ENCODE peak calls at places on chromosomes 5 and 9, in ten cellular contexts. One of them, this sample, is unnamed.

GRCh38 chr9:3467593-3468219 is 58.1 kb downstream of the RFX3 start:
- DNase-seq in HCT116: peak
- DNase-seq in fibroblast of the aortic adventitia: peak
- DNase-seq in mesendoderm: peak
- DNase-seq in AG10803: peak
- DNase-seq in IMR-90: peak
- DNase-seq in A673: peak
- DNase-seq in cardiac muscle cell: peak
- DNase-seq in Panc1: peak
- DNase-seq in pancreas: peak
- DNase-seq in this sample: peak

GRCh38 chr5:56876325-56876724 is 33.1 kb upstream of the SETD9 start:
- DNase-seq in mesendoderm: no peak
- DNase-seq in A673: no peak
- DNase-seq in IMR-90: peak
- DNase-seq in pancreas: no peak
- DNase-seq in fibroblast of the aortic adventitia: no peak
- DNase-seq in cardiac muscle cell: no peak
- DNase-seq in Panc1: no peak
- DNase-seq in HCT116: no peak
- DNase-seq in AG10803: peak
- DNase-seq in this sample: no peak

GRCh38 chr9:130715270-130716077 is 21.9 kb downstream of the EXOSC2 start:
- DNase-seq in IMR-90: peak
- DNase-seq in A673: no peak
- DNase-seq in mesendoderm: no peak
- DNase-seq in AG10803: no peak
- DNase-seq in cardiac muscle cell: no peak
- DNase-seq in fibroblast of the aortic adventitia: peak
- DNase-seq in HCT116: no peak
- DNase-seq in Panc1: no peak
- DNase-seq in pancreas: no peak
- DNase-seq in this sample: no peak

GRCh38 chr5:125411163-125412050 is 665.0 kb upstream of the ZNF608 start:
- DNase-seq in mesendoderm: peak
- DNase-seq in HCT116: no peak
- DNase-seq in IMR-90: peak
- DNase-seq in AG10803: no peak
- DNase-seq in cardiac muscle cell: peak
- DNase-seq in fibroblast of the aortic adventitia: peak
- DNase-seq in Panc1: no peak
- DNase-seq in A673: peak
- DNase-seq in pancreas: peak
- DNase-seq in this sample: no peak

GRCh38 chr5:153900703-153901395 is 137.9 kb downstream of the FAM114A2 start:
- DNase-seq in A673: no peak
- DNase-seq in Panc1: no peak
- DNase-seq in AG10803: peak
- DNase-seq in fibroblast of the aortic adventitia: peak
- DNase-seq in HCT116: no peak
- DNase-seq in pancreas: no peak
- DNase-seq in IMR-90: peak
- DNase-seq in cardiac muscle cell: peak
- DNase-seq in mesendoderm: no peak
- DNase-seq in this sample: peak

GRCh38 chr5:67512758-67513157 is 316.2 kb upstream of the CD180 start:
- DNase-seq in HCT116: no peak
- DNase-seq in A673: no peak
- DNase-seq in Panc1: no peak
- DNase-seq in fibroblast of the aortic adventitia: no peak
- DNase-seq in AG10803: no peak
- DNase-seq in pancreas: no peak
- DNase-seq in cardiac muscle cell: no peak
- DNase-seq in IMR-90: no peak
- DNase-seq in mesendoderm: no peak
- DNase-seq in this sample: no peak

GRCh38 chr5:173626501-173626812 is 10.0 kb upstream of the BOD1 start:
- DNase-seq in fibroblast of the aortic adventitia: no peak
- DNase-seq in IMR-90: no peak
- DNase-seq in Panc1: no peak
- DNase-seq in AG10803: no peak
- DNase-seq in pancreas: no peak
- DNase-seq in mesendoderm: no peak
- DNase-seq in A673: no peak
- DNase-seq in cardiac muscle cell: no peak
- DNase-seq in HCT116: no peak
- DNase-seq in this sample: no peak

GRCh38 chr5:151449836-151450235 is 2.4 kb downstream of the SLC36A1 start:
- DNase-seq in Panc1: no peak
- DNase-seq in pancreas: no peak
- DNase-seq in mesendoderm: no peak
- DNase-seq in AG10803: no peak
- DNase-seq in A673: no peak
- DNase-seq in fibroblast of the aortic adventitia: no peak
- DNase-seq in cardiac muscle cell: no peak
- DNase-seq in IMR-90: no peak
- DNase-seq in HCT116: no peak
- DNase-seq in this sample: no peak

GRCh38 chr5:32156635-32157034 is 17.5 kb downstream of the GOLPH3 start:
- DNase-seq in A673: no peak
- DNase-seq in fibroblast of the aortic adventitia: no peak
- DNase-seq in AG10803: no peak
- DNase-seq in cardiac muscle cell: no peak
- DNase-seq in Panc1: no peak
- DNase-seq in pancreas: no peak
- DNase-seq in mesendoderm: peak
- DNase-seq in HCT116: no peak
- DNase-seq in IMR-90: no peak
- DNase-seq in this sample: no peak

GRCh38 chr9:132977626-132978450 is 656 bp upstream of the GFI1B start:
- DNase-seq in Panc1: peak
- DNase-seq in IMR-90: peak
- DNase-seq in fibroblast of the aortic adventitia: peak
- DNase-seq in cardiac muscle cell: peak
- DNase-seq in AG10803: peak
- DNase-seq in A673: peak
- DNase-seq in pancreas: peak
- DNase-seq in mesendoderm: peak
- DNase-seq in HCT116: peak
- DNase-seq in this sample: no peak

GRCh38 chr5:120366047-120366446 is 98.1 kb upstream of the PRR16 start:
- DNase-seq in HCT116: no peak
- DNase-seq in pancreas: no peak
- DNase-seq in fibroblast of the aortic adventitia: peak
- DNase-seq in mesendoderm: no peak
- DNase-seq in cardiac muscle cell: peak
- DNase-seq in A673: no peak
- DNase-seq in IMR-90: peak
- DNase-seq in AG10803: no peak
- DNase-seq in Panc1: no peak
- DNase-seq in this sample: no peak

GRCh38 chr5:11863920-11864319 is 40.3 kb downstream of the CTNND2 start:
- DNase-seq in cardiac muscle cell: no peak
- DNase-seq in A673: no peak
- DNase-seq in HCT116: no peak
- DNase-seq in Panc1: no peak
- DNase-seq in pancreas: no peak
- DNase-seq in IMR-90: no peak
- DNase-seq in AG10803: no peak
- DNase-seq in fibroblast of the aortic adventitia: no peak
- DNase-seq in mesendoderm: no peak
- DNase-seq in this sample: no peak

GRCh38 chr5:78405820-78406750 is 45.7 kb downstream of the SCAMP1 start:
- DNase-seq in A673: no peak
- DNase-seq in cardiac muscle cell: peak
- DNase-seq in fibroblast of the aortic adventitia: peak
- DNase-seq in AG10803: peak
- DNase-seq in IMR-90: peak
- DNase-seq in pancreas: no peak
- DNase-seq in mesendoderm: no peak
- DNase-seq in Panc1: peak
- DNase-seq in HCT116: no peak
- DNase-seq in this sample: no peak

GRCh38 chr9:36974731-36975130 is 59.3 kb downstream of the PAX5 start:
- DNase-seq in cardiac muscle cell: no peak
- DNase-seq in HCT116: no peak
- DNase-seq in IMR-90: no peak
- DNase-seq in fibroblast of the aortic adventitia: no peak
- DNase-seq in AG10803: no peak
- DNase-seq in Panc1: no peak
- DNase-seq in A673: no peak
- DNase-seq in pancreas: no peak
- DNase-seq in mesendoderm: no peak
- DNase-seq in this sample: no peak

GRCh38 chr9:14216612-14217194 is 97.2 kb downstream of the NFIB start:
- DNase-seq in A673: no peak
- DNase-seq in mesendoderm: no peak
- DNase-seq in AG10803: no peak
- DNase-seq in fibroblast of the aortic adventitia: peak
- DNase-seq in IMR-90: no peak
- DNase-seq in HCT116: no peak
- DNase-seq in pancreas: no peak
- DNase-seq in cardiac muscle cell: no peak
- DNase-seq in Panc1: no peak
- DNase-seq in this sample: no peak

GRCh38 chr5:135930029-135930948 is 24.5 kb downstream of the LECT2 start:
- DNase-seq in HCT116: no peak
- DNase-seq in mesendoderm: peak
- DNase-seq in pancreas: no peak
- DNase-seq in Panc1: no peak
- DNase-seq in AG10803: no peak
- DNase-seq in cardiac muscle cell: no peak
- DNase-seq in fibroblast of the aortic adventitia: no peak
- DNase-seq in IMR-90: no peak
- DNase-seq in A673: peak
- DNase-seq in this sample: no peak
- H3K4me3 ChIP-seq in HCT116: no peak
- H3K4me3 ChIP-seq in mesendoderm: no peak
- H3K4me3 ChIP-seq in pancreas: peak
- H3K4me3 ChIP-seq in Panc1: no peak
- H3K4me3 ChIP-seq in AG10803: no peak
- H3K4me3 ChIP-seq in cardiac muscle cell: peak
- H3K4me3 ChIP-seq in fibroblast of the aortic adventitia: peak
- H3K4me3 ChIP-seq in IMR-90: peak
- H3K4me3 ChIP-seq in A673: peak
- H3K4me3 ChIP-seq in this sample: peak

GRCh38 chr5:65103674-65104035 is 334.9 kb downstream of the CWC27 start:
- DNase-seq in AG10803: peak
- DNase-seq in cardiac muscle cell: no peak
- DNase-seq in Panc1: no peak
- DNase-seq in A673: no peak
- DNase-seq in IMR-90: no peak
- DNase-seq in mesendoderm: no peak
- DNase-seq in HCT116: no peak
- DNase-seq in pancreas: no peak
- DNase-seq in fibroblast of the aortic adventitia: no peak
- DNase-seq in this sample: no peak
- H3K4me3 ChIP-seq in AG10803: peak
- H3K4me3 ChIP-seq in cardiac muscle cell: no peak
- H3K4me3 ChIP-seq in Panc1: peak
- H3K4me3 ChIP-seq in A673: peak
- H3K4me3 ChIP-seq in IMR-90: no peak
- H3K4me3 ChIP-seq in mesendoderm: no peak
- H3K4me3 ChIP-seq in HCT116: no peak
- H3K4me3 ChIP-seq in pancreas: peak
- H3K4me3 ChIP-seq in fibroblast of the aortic adventitia: no peak
- H3K4me3 ChIP-seq in this sample: peak

GRCh38 chr5:59123595-59124561 is 541.0 kb downstream of the RAB3C start:
- DNase-seq in cardiac muscle cell: no peak
- DNase-seq in A673: no peak
- DNase-seq in Panc1: no peak
- DNase-seq in AG10803: no peak
- DNase-seq in HCT116: no peak
- DNase-seq in mesendoderm: no peak
- DNase-seq in IMR-90: peak
- DNase-seq in fibroblast of the aortic adventitia: no peak
- DNase-seq in pancreas: no peak
- DNase-seq in this sample: no peak
- H3K4me3 ChIP-seq in cardiac muscle cell: no peak
- H3K4me3 ChIP-seq in A673: no peak
- H3K4me3 ChIP-seq in Panc1: no peak
- H3K4me3 ChIP-seq in AG10803: no peak
- H3K4me3 ChIP-seq in HCT116: no peak
- H3K4me3 ChIP-seq in mesendoderm: no peak
- H3K4me3 ChIP-seq in IMR-90: no peak
- H3K4me3 ChIP-seq in fibroblast of the aortic adventitia: no peak
- H3K4me3 ChIP-seq in pancreas: no peak
- H3K4me3 ChIP-seq in this sample: no peak

GRCh38 chr9:87696641-87697040 is 29.3 kb upstream of the CTSL start:
- DNase-seq in IMR-90: no peak
- DNase-seq in HCT116: no peak
- DNase-seq in AG10803: no peak
- DNase-seq in mesendoderm: no peak
- DNase-seq in A673: no peak
- DNase-seq in pancreas: no peak
- DNase-seq in Panc1: no peak
- DNase-seq in fibroblast of the aortic adventitia: no peak
- DNase-seq in cardiac muscle cell: no peak
- DNase-seq in this sample: no peak

GRCh38 chr9:87695523-87695922 is 30.4 kb upstream of the CTSL start:
- DNase-seq in HCT116: no peak
- DNase-seq in IMR-90: no peak
- DNase-seq in cardiac muscle cell: no peak
- DNase-seq in AG10803: no peak
- DNase-seq in fibroblast of the aortic adventitia: no peak
- DNase-seq in A673: no peak
- DNase-seq in pancreas: no peak
- DNase-seq in mesendoderm: no peak
- DNase-seq in Panc1: no peak
- DNase-seq in this sample: no peak

GRCh38 chr9:87698069-87698809 is 27.7 kb upstream of the CTSL start:
- DNase-seq in pancreas: no peak
- DNase-seq in mesendoderm: no peak
- DNase-seq in AG10803: no peak
- DNase-seq in IMR-90: no peak
- DNase-seq in HCT116: no peak
- DNase-seq in A673: no peak
- DNase-seq in Panc1: no peak
- DNase-seq in cardiac muscle cell: no peak
- DNase-seq in fibroblast of the aortic adventitia: no peak
- DNase-seq in this sample: no peak

GRCh38 chr9:87699835-87700234 is 26.1 kb upstream of the CTSL start:
- DNase-seq in A673: no peak
- DNase-seq in Panc1: no peak
- DNase-seq in pancreas: no peak
- DNase-seq in mesendoderm: no peak
- DNase-seq in cardiac muscle cell: no peak
- DNase-seq in fibroblast of the aortic adventitia: no peak
- DNase-seq in HCT116: no peak
- DNase-seq in IMR-90: no peak
- DNase-seq in AG10803: no peak
- DNase-seq in this sample: no peak

DNA sequence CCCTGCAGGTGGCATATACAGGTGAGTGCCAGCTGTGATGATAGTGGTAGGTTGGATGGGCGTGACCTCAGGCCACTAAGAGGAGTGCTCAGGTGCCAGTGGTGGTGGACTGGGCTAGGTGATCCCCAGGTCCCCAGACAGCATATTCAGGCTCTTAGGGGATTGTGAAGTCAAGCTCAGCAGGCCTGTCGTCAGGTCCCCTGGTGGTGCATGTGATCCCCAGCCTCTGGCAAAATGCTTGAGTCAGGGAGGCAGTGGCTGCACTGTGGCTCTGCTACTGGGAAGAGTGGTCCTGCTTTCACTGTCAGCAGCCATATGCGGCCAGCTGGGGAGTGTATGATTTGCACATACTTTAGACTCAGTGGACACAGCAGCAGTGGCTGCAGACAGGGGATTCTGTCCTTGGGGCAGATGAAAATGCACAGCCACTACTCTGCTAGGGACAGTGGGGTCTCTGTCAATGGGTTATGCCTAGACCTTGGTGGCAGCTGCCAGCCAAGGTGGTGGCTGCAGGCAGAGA is 31.6 kb upstream of the CTSL start:
- DNase-seq in cardiac muscle cell: no peak
- DNase-seq in fibroblast of the aortic adventitia: no peak
- DNase-seq in HCT116: no peak
- DNase-seq in Panc1: no peak
- DNase-seq in mesendoderm: no peak
- DNase-seq in IMR-90: no peak
- DNase-seq in A673: no peak
- DNase-seq in AG10803: no peak
- DNase-seq in pancreas: no peak
- DNase-seq in this sample: no peak
- H3K4me3 ChIP-seq in cardiac muscle cell: no peak
- H3K4me3 ChIP-seq in fibroblast of the aortic adventitia: no peak
- H3K4me3 ChIP-seq in HCT116: no peak
- H3K4me3 ChIP-seq in Panc1: no peak
- H3K4me3 ChIP-seq in mesendoderm: no peak
- H3K4me3 ChIP-seq in IMR-90: no peak
- H3K4me3 ChIP-seq in A673: no peak
- H3K4me3 ChIP-seq in AG10803: no peak
- H3K4me3 ChIP-seq in pancreas: no peak
- H3K4me3 ChIP-seq in this sample: no peak

This sample was measured in astrocyte of the cerebellum.